ENCODE peak calls at places on chromosomes 7 and 10, in nine cellular contexts. One of them, this sample, is unnamed. For H3K27me3, the result is how much of the 10 kb centered on the place peaks cover.

GRCh38 chr10:85642082-85642420 is 724.5 kb downstream of the GRID1 start:
- DNase-seq in lower lobe of right lung: no peak
- DNase-seq in IMR-90: no peak
- DNase-seq in colonic mucosa: no peak
- DNase-seq in dorsolateral prefrontal cortex: no peak
- DNase-seq in CD8-positive, alpha-beta memory T cell: no peak
- DNase-seq in GM23248: no peak
- DNase-seq in neural progenitor cell: no peak
- DNase-seq in GM23338: no peak
- DNase-seq in this sample: no peak

GRCh38 chr10:100970914-100971811 is 1.9 kb downstream of the SEMA4G start:
- DNase-seq in lower lobe of right lung: no peak
- DNase-seq in IMR-90: no peak
- DNase-seq in colonic mucosa: peak
- DNase-seq in dorsolateral prefrontal cortex: no peak
- DNase-seq in CD8-positive, alpha-beta memory T cell: no peak
- DNase-seq in GM23248: no peak
- DNase-seq in neural progenitor cell: no peak
- DNase-seq in GM23338: no peak
- DNase-seq in this sample: no peak

GRCh38 chr7:103657474-103657894 is 211.5 kb upstream of the SLC26A5 start:
- DNase-seq in lower lobe of right lung: no peak
- DNase-seq in IMR-90: no peak
- DNase-seq in colonic mucosa: no peak
- DNase-seq in dorsolateral prefrontal cortex: no peak
- DNase-seq in CD8-positive, alpha-beta memory T cell: no peak
- DNase-seq in GM23248: no peak
- DNase-seq in neural progenitor cell: no peak
- DNase-seq in GM23338: no peak
- DNase-seq in this sample: no peak

GRCh38 chr7:117269895-117270294 is 53.0 kb downstream of the WNT2 start:
- DNase-seq in lower lobe of right lung: no peak
- DNase-seq in IMR-90: peak
- DNase-seq in colonic mucosa: no peak
- DNase-seq in dorsolateral prefrontal cortex: no peak
- DNase-seq in CD8-positive, alpha-beta memory T cell: no peak
- DNase-seq in GM23248: peak
- DNase-seq in neural progenitor cell: no peak
- DNase-seq in GM23338: no peak
- DNase-seq in this sample: peak

GRCh38 chr7:85469446-85469970 is 282.7 kb upstream of the SEMA3D start:
- DNase-seq in lower lobe of right lung: no peak
- DNase-seq in IMR-90: peak
- DNase-seq in colonic mucosa: no peak
- DNase-seq in dorsolateral prefrontal cortex: no peak
- DNase-seq in CD8-positive, alpha-beta memory T cell: no peak
- DNase-seq in GM23248: peak
- DNase-seq in neural progenitor cell: no peak
- DNase-seq in GM23338: no peak
- DNase-seq in this sample: no peak

GRCh38 chr10:91614254-91614624 is 18.6 kb downstream of the PPP1R3C start:
- DNase-seq in lower lobe of right lung: no peak
- DNase-seq in IMR-90: peak
- DNase-seq in colonic mucosa: no peak
- DNase-seq in dorsolateral prefrontal cortex: no peak
- DNase-seq in CD8-positive, alpha-beta memory T cell: no peak
- DNase-seq in GM23248: peak
- DNase-seq in neural progenitor cell: no peak
- DNase-seq in GM23338: no peak
- DNase-seq in this sample: no peak

GRCh38 chr7:67854236-67854635 is 857.6 kb downstream of the TYW1 start:
- DNase-seq in lower lobe of right lung: no peak
- DNase-seq in IMR-90: no peak
- DNase-seq in colonic mucosa: no peak
- DNase-seq in dorsolateral prefrontal cortex: peak
- DNase-seq in CD8-positive, alpha-beta memory T cell: no peak
- DNase-seq in GM23248: peak
- DNase-seq in neural progenitor cell: no peak
- DNase-seq in GM23338: no peak
- DNase-seq in this sample: no peak

GRCh38 chr7:47537716-47538640 is 43.9 kb downstream of the TNS3 start:
- DNase-seq in lower lobe of right lung: no peak
- DNase-seq in IMR-90: no peak
- DNase-seq in colonic mucosa: no peak
- DNase-seq in dorsolateral prefrontal cortex: no peak
- DNase-seq in CD8-positive, alpha-beta memory T cell: no peak
- DNase-seq in GM23248: peak
- DNase-seq in neural progenitor cell: no peak
- DNase-seq in GM23338: peak
- DNase-seq in this sample: no peak

GRCh38 chr7:67100956-67101361 is 104.3 kb downstream of the TYW1 start:
- DNase-seq in lower lobe of right lung: no peak
- DNase-seq in IMR-90: no peak
- DNase-seq in colonic mucosa: peak
- DNase-seq in dorsolateral prefrontal cortex: no peak
- DNase-seq in CD8-positive, alpha-beta memory T cell: no peak
- DNase-seq in GM23248: no peak
- DNase-seq in neural progenitor cell: peak
- DNase-seq in GM23338: peak
- DNase-seq in this sample: no peak

GRCh38 chr10:91090761-91091529 is 129.5 kb upstream of the PCGF5 start:
- DNase-seq in lower lobe of right lung: no peak
- DNase-seq in IMR-90: no peak
- DNase-seq in colonic mucosa: no peak
- DNase-seq in dorsolateral prefrontal cortex: no peak
- DNase-seq in CD8-positive, alpha-beta memory T cell: no peak
- DNase-seq in GM23248: peak
- DNase-seq in neural progenitor cell: no peak
- DNase-seq in GM23338: no peak
- DNase-seq in this sample: no peak

GRCh38 chr7:122896509-122896908 is 10.2 kb upstream of the CADPS2 start:
- DNase-seq in lower lobe of right lung: no peak
- DNase-seq in IMR-90: no peak
- DNase-seq in colonic mucosa: no peak
- DNase-seq in dorsolateral prefrontal cortex: no peak
- DNase-seq in CD8-positive, alpha-beta memory T cell: no peak
- DNase-seq in GM23248: no peak
- DNase-seq in neural progenitor cell: no peak
- DNase-seq in GM23338: no peak
- DNase-seq in this sample: no peak

GRCh38 chr10:17765602-17766001 is 13.6 kb downstream of the TMEM236 start:
- DNase-seq in lower lobe of right lung: no peak
- DNase-seq in IMR-90: no peak
- DNase-seq in colonic mucosa: no peak
- DNase-seq in dorsolateral prefrontal cortex: no peak
- DNase-seq in CD8-positive, alpha-beta memory T cell: no peak
- DNase-seq in GM23248: no peak
- DNase-seq in neural progenitor cell: no peak
- DNase-seq in GM23338: no peak
- DNase-seq in this sample: no peak
- H3K27me3 ChIP-seq in lower lobe of right lung: under half
- H3K27me3 ChIP-seq in IMR-90: under half
- H3K27me3 ChIP-seq in colonic mucosa: under half
- H3K27me3 ChIP-seq in dorsolateral prefrontal cortex: under half
- H3K27me3 ChIP-seq in CD8-positive, alpha-beta memory T cell: under half
- H3K27me3 ChIP-seq in GM23248: under half
- H3K27me3 ChIP-seq in neural progenitor cell: under half
- H3K27me3 ChIP-seq in GM23338: half or more
- H3K27me3 ChIP-seq in this sample: under half

DNA sequence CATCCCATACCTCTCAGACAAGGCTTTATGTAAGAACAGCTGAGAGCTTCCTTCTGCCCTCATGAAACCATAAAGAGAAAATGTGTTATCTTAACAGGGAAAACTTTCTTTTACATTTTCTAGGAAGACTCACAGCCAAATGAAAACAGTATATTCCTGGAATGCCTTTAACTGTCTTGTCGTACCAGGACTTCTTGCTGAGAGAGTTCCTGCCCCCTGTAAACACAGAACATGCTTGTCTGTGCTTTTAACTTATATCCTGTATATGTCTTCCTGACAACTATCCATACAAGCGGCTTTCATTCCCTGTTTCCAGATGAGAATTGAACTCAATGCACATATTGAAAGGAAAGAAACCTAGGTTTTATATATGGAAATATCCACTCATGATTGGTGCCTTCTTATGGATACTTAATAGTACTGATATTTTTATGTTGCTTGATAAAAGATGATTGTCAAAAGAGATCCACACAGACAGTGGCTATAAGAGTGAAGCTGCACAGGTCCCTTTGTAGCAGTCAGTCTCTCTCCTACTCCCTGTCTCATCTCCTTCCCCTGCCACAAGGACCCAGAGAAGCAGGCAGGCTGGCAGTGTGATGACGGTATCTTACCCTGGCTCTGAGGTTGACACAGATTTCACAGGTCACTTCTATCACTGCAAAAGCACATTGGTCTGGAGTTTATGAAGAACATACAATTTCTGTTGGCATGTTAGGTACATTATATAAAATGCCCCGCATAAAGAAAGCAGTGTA is 64.6 kb upstream of the AHR start:
- DNase-seq in lower lobe of right lung: no peak
- DNase-seq in IMR-90: no peak
- DNase-seq in colonic mucosa: no peak
- DNase-seq in dorsolateral prefrontal cortex: no peak
- DNase-seq in CD8-positive, alpha-beta memory T cell: peak
- DNase-seq in GM23248: peak
- DNase-seq in neural progenitor cell: no peak
- DNase-seq in GM23338: no peak
- DNase-seq in this sample: no peak
- H3K27ac ChIP-seq in lower lobe of right lung: peak
- H3K27ac ChIP-seq in IMR-90: peak
- H3K27ac ChIP-seq in colonic mucosa: peak
- H3K27ac ChIP-seq in dorsolateral prefrontal cortex: peak
- H3K27ac ChIP-seq in CD8-positive, alpha-beta memory T cell: peak
- H3K27ac ChIP-seq in GM23248: peak
- H3K27ac ChIP-seq in neural progenitor cell: no peak
- H3K27ac ChIP-seq in GM23338: no peak
- H3K27ac ChIP-seq in this sample: no peak

GRCh38 chr10:99540673-99541531 is 8.2 kb downstream of the NKX2-3 start:
- DNase-seq in lower lobe of right lung: no peak
- DNase-seq in IMR-90: no peak
- DNase-seq in colonic mucosa: no peak
- DNase-seq in dorsolateral prefrontal cortex: no peak
- DNase-seq in CD8-positive, alpha-beta memory T cell: no peak
- DNase-seq in GM23248: no peak
- DNase-seq in neural progenitor cell: peak
- DNase-seq in GM23338: peak
- DNase-seq in this sample: no peak

GRCh38 chr10:99539120-99539519 is 6.4 kb downstream of the NKX2-3 start:
- DNase-seq in lower lobe of right lung: no peak
- DNase-seq in IMR-90: no peak
- DNase-seq in colonic mucosa: no peak
- DNase-seq in dorsolateral prefrontal cortex: no peak
- DNase-seq in CD8-positive, alpha-beta memory T cell: no peak
- DNase-seq in GM23248: no peak
- DNase-seq in neural progenitor cell: no peak
- DNase-seq in GM23338: peak
- DNase-seq in this sample: no peak

GRCh38 chr10:99538287-99538917 is 5.7 kb downstream of the NKX2-3 start:
- DNase-seq in lower lobe of right lung: no peak
- DNase-seq in IMR-90: no peak
- DNase-seq in colonic mucosa: no peak
- DNase-seq in dorsolateral prefrontal cortex: no peak
- DNase-seq in CD8-positive, alpha-beta memory T cell: no peak
- DNase-seq in GM23248: no peak
- DNase-seq in neural progenitor cell: no peak
- DNase-seq in GM23338: peak
- DNase-seq in this sample: no peak

GRCh38 chr10:99540339-99540672 is 7.6 kb downstream of the NKX2-3 start:
- DNase-seq in lower lobe of right lung: no peak
- DNase-seq in IMR-90: no peak
- DNase-seq in colonic mucosa: no peak
- DNase-seq in dorsolateral prefrontal cortex: no peak
- DNase-seq in CD8-positive, alpha-beta memory T cell: no peak
- DNase-seq in GM23248: no peak
- DNase-seq in neural progenitor cell: peak
- DNase-seq in GM23338: peak
- DNase-seq in this sample: no peak

DNA sequence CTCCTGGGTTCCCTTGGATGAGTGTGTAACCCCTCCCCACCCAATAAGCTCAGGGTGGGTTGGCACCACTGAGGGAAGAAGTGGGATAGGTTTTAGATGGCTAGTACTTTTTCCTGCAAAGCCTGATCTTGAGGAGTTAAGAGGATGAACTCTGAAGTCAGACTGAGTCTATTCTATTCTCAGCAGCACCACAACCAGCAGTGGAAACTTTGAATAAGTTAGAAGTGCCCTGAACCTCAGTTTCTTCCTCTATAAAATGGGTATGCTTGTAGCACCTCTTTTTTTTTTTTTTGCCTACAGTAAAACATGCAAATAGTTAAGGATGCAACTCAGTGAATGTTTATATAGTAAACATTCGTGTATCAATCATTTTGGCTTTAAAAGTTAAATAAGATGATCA is 7.1 kb downstream of the NKX2-3 start:
- DNase-seq in lower lobe of right lung: no peak
- DNase-seq in IMR-90: no peak
- DNase-seq in colonic mucosa: no peak
- DNase-seq in dorsolateral prefrontal cortex: no peak
- DNase-seq in CD8-positive, alpha-beta memory T cell: no peak
- DNase-seq in GM23248: no peak
- DNase-seq in neural progenitor cell: no peak
- DNase-seq in GM23338: no peak
- DNase-seq in this sample: no peak
- H3K27me3 ChIP-seq in lower lobe of right lung: half or more
- H3K27me3 ChIP-seq in IMR-90: half or more
- H3K27me3 ChIP-seq in colonic mucosa: half or more
- H3K27me3 ChIP-seq in dorsolateral prefrontal cortex: half or more
- H3K27me3 ChIP-seq in CD8-positive, alpha-beta memory T cell: under half
- H3K27me3 ChIP-seq in GM23248: half or more
- H3K27me3 ChIP-seq in neural progenitor cell: half or more
- H3K27me3 ChIP-seq in GM23338: half or more
- H3K27me3 ChIP-seq in this sample: half or more

DNA sequence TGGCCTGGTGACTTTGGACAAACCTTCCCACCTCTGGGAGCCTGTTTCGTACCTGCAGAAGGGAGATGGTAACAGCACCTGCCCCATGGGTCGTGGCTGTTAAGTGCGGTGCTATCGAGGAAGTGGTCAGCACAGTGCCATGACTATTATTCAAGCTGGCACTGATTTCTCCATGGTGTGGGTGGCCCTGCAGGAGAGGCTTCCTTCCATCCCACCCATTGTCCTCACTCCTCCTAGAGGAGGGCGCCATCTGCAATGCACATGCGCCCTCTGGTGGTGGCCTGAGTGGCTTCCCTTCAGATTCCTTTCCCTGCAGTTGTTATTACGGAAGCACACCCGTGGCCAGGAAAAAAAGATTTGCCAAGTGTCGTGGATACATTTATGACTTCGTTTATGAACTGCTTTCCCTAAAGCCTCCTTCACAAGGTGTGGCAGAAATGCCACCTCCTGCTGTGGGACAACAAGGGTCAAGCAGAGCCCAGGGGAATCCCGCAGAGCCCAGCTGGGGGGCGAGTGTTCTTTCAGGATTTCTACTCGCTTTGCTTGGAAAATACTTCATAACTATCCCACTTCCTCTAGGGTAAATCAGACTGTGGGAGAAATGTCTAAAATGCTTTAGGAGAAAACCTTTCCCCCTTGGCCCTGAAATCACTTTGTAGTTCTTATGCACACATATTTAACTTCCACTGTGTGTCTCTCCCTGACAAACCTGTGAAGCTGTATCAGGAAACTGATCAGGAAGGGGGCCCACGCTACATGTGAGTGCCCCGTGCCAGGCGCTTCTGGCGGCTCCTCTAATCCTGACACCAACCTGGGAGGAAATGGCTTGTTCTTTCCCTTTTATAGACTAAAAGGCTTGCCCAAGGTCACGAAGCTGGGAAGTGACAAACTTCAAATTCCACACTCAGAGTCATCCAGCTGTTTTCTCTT is 98.0 kb upstream of the ANLN start:
- DNase-seq in lower lobe of right lung: peak
- DNase-seq in IMR-90: peak
- DNase-seq in colonic mucosa: peak
- DNase-seq in dorsolateral prefrontal cortex: peak
- DNase-seq in CD8-positive, alpha-beta memory T cell: peak
- DNase-seq in GM23248: peak
- DNase-seq in neural progenitor cell: peak
- DNase-seq in GM23338: peak
- DNase-seq in this sample: no peak
- H3K27ac ChIP-seq in lower lobe of right lung: peak
- H3K27ac ChIP-seq in IMR-90: peak
- H3K27ac ChIP-seq in colonic mucosa: peak
- H3K27ac ChIP-seq in dorsolateral prefrontal cortex: peak
- H3K27ac ChIP-seq in CD8-positive, alpha-beta memory T cell: no peak
- H3K27ac ChIP-seq in GM23248: peak
- H3K27ac ChIP-seq in neural progenitor cell: no peak
- H3K27ac ChIP-seq in GM23338: no peak
- H3K27ac ChIP-seq in this sample: no peak